ENCODE peak calls at places on chromosomes 16 and 17, in nine cellular contexts. E, F, H, I, S, B, M, P and U are unnamed samples.

GRCh38 chr16:26857371-26857770 is 209.4 kb upstream of the C16orf82 start:
- DNase-seq in H (no peak), E (no peak), F (no peak), I (no peak), B (no peak), M (no peak), P (no peak), S (no peak), U (no peak)

GRCh38 chr17:67800495-67800928 is 24.8 kb upstream of the BPTF start:
- DNase-seq in E (peak), M (peak), F (peak), B (no peak), P (peak), I (peak), S (peak), H (peak), U (peak)

GRCh38 chr17:34665803-34666763 is 86.7 kb downstream of the TMEM132E start:
- DNase-seq in M (no peak), H (no peak), F (no peak), B (no peak), E (no peak), S (peak), P (no peak), I (no peak), U (no peak)

GRCh38 chr16:69861276-69862030 is 89.7 kb upstream of the CLEC18A start:
- DNase-seq in B (no peak), H (no peak), F (no peak), E (peak), S (no peak), I (peak), M (no peak), P (no peak), U (peak)

GRCh38 chr16:85149776-85150175 is 37.5 kb upstream of the CIBAR2 start:
- DNase-seq in P (no peak), E (no peak), M (no peak), B (no peak), H (no peak), F (peak), I (peak), S (peak), U (no peak)

GRCh38 chr17:65749479-65749878 is 188.0 kb upstream of the AXIN2 start:
- DNase-seq in F (no peak), E (peak), P (no peak), B (peak), M (peak), H (no peak), I (no peak), S (no peak), U (no peak)

GRCh38 chr17:32875904-32876413 is 965 bp downstream of the MYO1D start:
- DNase-seq in F (no peak), I (no peak), P (no peak), M (peak), B (no peak), H (no peak), E (no peak), S (no peak), U (peak)

GRCh38 chr17:78257810-78258322 is 26.4 kb downstream of the TMEM235 start:
- DNase-seq in B (no peak), P (no peak), H (no peak), S (peak), I (no peak), F (peak), E (no peak), M (no peak), U (no peak)

GRCh38 chr17:40320771-40321501 is 12.0 kb downstream of the RARA start:
- DNase-seq in M (peak), E (no peak), P (no peak), F (peak), H (no peak), B (no peak), S (no peak), I (no peak), U (peak)

GRCh38 chr17:64694207-64694606 is 32.1 kb upstream of the SMURF2 start:
- DNase-seq in S (peak), M (peak), E (peak), H (no peak), P (no peak), B (no peak), I (no peak), F (peak), U (peak)

GRCh38 chr17:64024781-64025731 is 4.6 kb upstream of the ICAM2 start:
- DNase-seq in S (no peak), P (no peak), M (no peak), E (no peak), B (no peak), I (no peak), H (no peak), F (no peak), U (peak)